ENCODE peak calls at places on chromosomes 12 and 14, in four cellular contexts. One of them, this sample, is unnamed.

GRCh38 chr12:91370086-91370868 is 187.7 kb upstream of the DCN start:
- DNase-seq in neural progenitor cell: peak; percentile 39
- DNase-seq in fibroblast of lung: no peak
- DNase-seq in DND-41: no peak
- DNase-seq in this sample: no peak

GRCh38 chr14:104917992-104918391 is 6.7 kb upstream of the PLD4 start:
- DNase-seq in neural progenitor cell: no peak
- DNase-seq in fibroblast of lung: no peak
- DNase-seq in DND-41: no peak
- DNase-seq in this sample: no peak

GRCh38 chr14:81946808-81947798 is 413.4 kb upstream of the SEL1L start:
- DNase-seq in fibroblast of lung: no peak
- DNase-seq in DND-41: no peak
- DNase-seq in neural progenitor cell: peak; percentile 47
- DNase-seq in this sample: no peak

GRCh38 chr14:97445367-97445766 is 648.2 kb downstream of the VRK1 start:
- DNase-seq in DND-41: no peak
- DNase-seq in fibroblast of lung: no peak
- DNase-seq in neural progenitor cell: no peak
- DNase-seq in this sample: no peak

GRCh38 chr14:92754956-92755355 is 6.5 kb upstream of the LGMN start:
- DNase-seq in neural progenitor cell: no peak
- DNase-seq in fibroblast of lung: no peak
- DNase-seq in DND-41: no peak
- DNase-seq in this sample: no peak

GRCh38 chr12:120470150-120470817 is 736 bp upstream of the SRSF9 start:
- DNase-seq in DND-41: no peak
- DNase-seq in fibroblast of lung: peak; percentile 33
- DNase-seq in neural progenitor cell: peak; percentile 59
- DNase-seq in this sample: peak; percentile 24

GRCh38 chr12:16857456-16857923 is 251.5 kb upstream of the LMO3 start:
- DNase-seq in neural progenitor cell: no peak
- DNase-seq in fibroblast of lung: no peak
- DNase-seq in DND-41: no peak
- DNase-seq in this sample: no peak

GRCh38 chr12:80313184-80313583 is 130.9 kb upstream of the PTPRQ start:
- DNase-seq in fibroblast of lung: peak; percentile 36
- DNase-seq in DND-41: no peak
- DNase-seq in neural progenitor cell: no peak
- DNase-seq in this sample: no peak

GRCh38 chr12:127238061-127238460 is 1028.9 kb upstream of the TMEM132C start:
- DNase-seq in fibroblast of lung: no peak
- DNase-seq in neural progenitor cell: no peak
- DNase-seq in DND-41: no peak
- DNase-seq in this sample: no peak

GRCh38 chr14:39673141-39674133 is 241.2 kb upstream of the FBXO33 start:
- DNase-seq in fibroblast of lung: no peak
- DNase-seq in DND-41: no peak
- DNase-seq in neural progenitor cell: peak; percentile 28
- DNase-seq in this sample: no peak

GRCh38 chr14:53957739-53958138 is 1.1 kb upstream of the BMP4 start:
- DNase-seq in neural progenitor cell: peak; percentile 6
- DNase-seq in fibroblast of lung: no peak
- DNase-seq in DND-41: no peak
- DNase-seq in this sample: no peak

GRCh38 chr14:102525213-102526143 is 15.9 kb upstream of the ANKRD9 start:
- DNase-seq in fibroblast of lung: peak; percentile 76
- DNase-seq in neural progenitor cell: no peak
- DNase-seq in DND-41: peak; percentile 59
- DNase-seq in this sample: peak; percentile 70

GRCh38 chr12:102631274-102631673 is 150.9 kb upstream of the IGF1 start:
- DNase-seq in DND-41: no peak
- DNase-seq in neural progenitor cell: no peak
- DNase-seq in fibroblast of lung: peak; percentile 6
- DNase-seq in this sample: no peak

GRCh38 chr14:50770586-50770985 is 60.4 kb downstream of the NIN start:
- DNase-seq in DND-41: no peak
- DNase-seq in fibroblast of lung: no peak
- DNase-seq in neural progenitor cell: no peak
- DNase-seq in this sample: no peak

GRCh38 chr12:27969901-27970390 is 2.6 kb downstream of the PTHLH start:
- DNase-seq in neural progenitor cell: peak; percentile 90
- DNase-seq in DND-41: no peak
- DNase-seq in fibroblast of lung: no peak
- DNase-seq in this sample: peak; percentile 40
- H3K27ac ChIP-seq in neural progenitor cell: no peak overlapping the region
- H3K27ac ChIP-seq in DND-41: no peak overlapping the region
- H3K27ac ChIP-seq in fibroblast of lung: no peak overlapping the region
- H3K27ac ChIP-seq in this sample: no peak overlapping the region

GRCh38 chr12:130350715-130351114 is 13.0 kb downstream of the PIWIL1 start:
- DNase-seq in neural progenitor cell: no peak
- DNase-seq in DND-41: no peak
- DNase-seq in fibroblast of lung: no peak
- DNase-seq in this sample: no peak
- H3K9ac ChIP-seq in neural progenitor cell: no peak overlapping the region
- H3K9ac ChIP-seq in DND-41: no peak overlapping the region
- H3K9ac ChIP-seq in fibroblast of lung: no peak overlapping the region
- H3K9ac ChIP-seq in this sample: no peak overlapping the region

GRCh38 chr12:118082161-118082560 is 21.2 kb upstream of the WSB2 start:
- DNase-seq in neural progenitor cell: no peak
- DNase-seq in fibroblast of lung: no peak
- DNase-seq in DND-41: no peak
- DNase-seq in this sample: no peak
- H3K27ac ChIP-seq in neural progenitor cell: no peak overlapping the region
- H3K27ac ChIP-seq in fibroblast of lung: no peak overlapping the region
- H3K27ac ChIP-seq in DND-41: no peak overlapping the region
- H3K27ac ChIP-seq in this sample: no peak overlapping the region

GRCh38 chr14:60328588-60328987 is 79.6 kb downstream of the PPM1A start:
- DNase-seq in neural progenitor cell: peak; percentile 58
- DNase-seq in fibroblast of lung: no peak
- DNase-seq in DND-41: no peak
- DNase-seq in this sample: no peak

GRCh38 chr14:60324837-60325236 is 75.8 kb downstream of the PPM1A start:
- DNase-seq in fibroblast of lung: no peak
- DNase-seq in DND-41: no peak
- DNase-seq in neural progenitor cell: no peak
- DNase-seq in this sample: no peak

GRCh38 chr14:60326274-60326673 is 77.3 kb downstream of the PPM1A start:
- DNase-seq in fibroblast of lung: no peak
- DNase-seq in DND-41: no peak
- DNase-seq in neural progenitor cell: no peak
- DNase-seq in this sample: no peak

GRCh38 chr14:60331201-60332045 is 82.4 kb downstream of the PPM1A start:
- DNase-seq in neural progenitor cell: peak; percentile 93
- DNase-seq in DND-41: peak; percentile 75
- DNase-seq in fibroblast of lung: peak; percentile 51
- DNase-seq in this sample: peak; percentile 81

GRCh38 chr14:60327447-60328331 is 78.7 kb downstream of the PPM1A start:
- DNase-seq in DND-41: no peak
- DNase-seq in neural progenitor cell: peak; percentile 43
- DNase-seq in fibroblast of lung: peak; percentile 30
- DNase-seq in this sample: peak; percentile 51
- H3K9ac ChIP-seq in DND-41: no peak overlapping the region
- H3K9ac ChIP-seq in neural progenitor cell: no peak overlapping the region
- H3K9ac ChIP-seq in fibroblast of lung: no peak overlapping the region
- H3K9ac ChIP-seq in this sample: no peak overlapping the region

GRCh38 chr12:89450922-89451321 is 73.7 kb downstream of the GALNT4 start:
- DNase-seq in neural progenitor cell: peak; percentile 44
- DNase-seq in DND-41: no peak
- DNase-seq in fibroblast of lung: peak; percentile 59
- DNase-seq in this sample: no peak
- H3K27ac ChIP-seq in neural progenitor cell: peak overlapping the region; percentile 92
- H3K27ac ChIP-seq in DND-41: no peak overlapping the region
- H3K27ac ChIP-seq in fibroblast of lung: peak overlapping the region; percentile 69
- H3K27ac ChIP-seq in this sample: no peak overlapping the region

This sample was measured in colonic mucosa.